ENCODE peak calls at places on chromosome 12, in nine cellular contexts. I, D, M, S, V, N, O, G and H are unnamed samples.

GRCh38 chr12:14691560-14691959 is 4.8 kb downstream of the GUCY2C start:
- DNase-seq in V (no peak), O (no peak), S (no peak), M (no peak), I (no peak), N (no peak), G (peak; percentile 47), D (peak; percentile 59), H (peak; percentile 94)

GRCh38 chr12:117318591-117318990 is 42.8 kb downstream of the NOS1 start:
- DNase-seq in M (no peak), O (no peak), N (no peak), I (no peak), G (no peak), V (no peak), D (no peak), S (no peak), H (no peak)

GRCh38 chr12:124684971-124685688 is 117.7 kb upstream of the NCOR2 start:
- DNase-seq in M (no peak), O (no peak), N (no peak), D (no peak), S (no peak), I (peak; percentile 82), V (no peak), G (no peak), H (no peak)

GRCh38 chr12:79681008-79681590 is 9.7 kb downstream of the PAWR start:
- DNase-seq in N (no peak), G (no peak), V (no peak), S (no peak), M (no peak), I (peak; percentile 66), D (no peak), O (no peak), H (no peak)

GRCh38 chr12:102484017-102484731 is 3.8 kb upstream of the IGF1 start:
- DNase-seq in M (peak; percentile 67), I (peak; percentile 75), G (peak; percentile 73), D (peak; percentile 50), O (peak; percentile 21), N (peak; percentile 46), S (peak; percentile 33), V (peak; percentile 45), H (peak; percentile 46)

GRCh38 chr12:98579347-98579746 is 14.1 kb upstream of the SLC25A3 start:
- DNase-seq in N (no peak), M (no peak), I (no peak), S (no peak), V (no peak), O (no peak), D (no peak), G (no peak), H (no peak)

GRCh38 chr12:81017792-81018191 is 60.1 kb upstream of the ACSS3 start:
- DNase-seq in G (no peak), I (no peak), N (no peak), S (no peak), D (no peak), O (no peak), M (no peak), V (no peak), H (no peak)

GRCh38 chr12:52835271-52836041 is 1.3 kb upstream of the KRT79 start:
- DNase-seq in N (no peak), V (no peak), G (no peak), D (no peak), S (peak; percentile 5), I (no peak), M (no peak), O (no peak), H (no peak)

GRCh38 chr12:42804928-42805327 is 215.4 kb upstream of the PRICKLE1 start:
- DNase-seq in M (no peak), G (no peak), I (no peak), V (no peak), D (no peak), N (no peak), S (no peak), O (no peak), H (no peak)

GRCh38 chr12:84912191-84913142 is at the start of gene SLC6A15:
- DNase-seq in G (peak; percentile 88), I (peak; percentile 98), D (peak; percentile 55), S (no peak), O (no peak), V (peak; percentile 91), N (peak; percentile 33), M (peak; percentile 53), H (no peak)

GRCh38 chr12:96220902-96221301 is 26.7 kb downstream of the ELK3 start:
- DNase-seq in D (no peak), M (no peak), G (no peak), I (peak; percentile 83), O (no peak), N (no peak), S (no peak), V (no peak), H (no peak)

GRCh38 chr12:108691995-108692808 is 39.1 kb downstream of the CORO1C start:
- DNase-seq in V (no peak), N (no peak), I (peak; percentile 49), S (no peak), O (peak; percentile 19), D (peak; percentile 59), M (peak; percentile 55), G (peak; percentile 69), H (peak; percentile 57)

GRCh38 chr12:29030006-29030405 is 119.1 kb upstream of the FAR2 start:
- DNase-seq in O (no peak), G (no peak), I (peak; percentile 34), S (no peak), D (no peak), N (no peak), M (no peak), V (no peak), H (no peak)

GRCh38 chr12:4153343-4153892 is 120.1 kb upstream of the CCND2 start:
- DNase-seq in S (no peak), G (no peak), N (peak; percentile 70), M (no peak), D (no peak), O (peak; percentile 51), V (no peak), I (no peak), H (peak; percentile 80)

GRCh38 chr12:40208707-40209106 is 16.1 kb upstream of the LRRK2 start:
- DNase-seq in S (no peak), I (no peak), N (no peak), V (no peak), O (no peak), M (no peak), G (no peak), D (peak; percentile 70), H (peak; percentile 79)

GRCh38 chr12:51921017-51921725 is 13.9 kb downstream of the ACVRL1 start:
- DNase-seq in G (no peak), I (no peak), S (no peak), N (no peak), O (no peak), D (no peak), M (no peak), V (peak; percentile 38), H (no peak)

GRCh38 chr12:69059465-69060457 is 126.8 kb upstream of the CPM start:
- DNase-seq in I (peak; percentile 92), N (no peak), G (peak; percentile 43), M (no peak), O (no peak), S (no peak), V (no peak), D (no peak), H (no peak)

GRCh38 chr12:32107376-32108267 is 975 bp downstream of the BICD1 start:
- DNase-seq in I (peak; percentile 78), D (no peak), O (no peak), G (peak; percentile 42), V (peak; percentile 31), S (peak; percentile 1), M (no peak), N (peak; percentile 45), H (no peak)

GRCh38 chr12:114904254-114905003 is 220.5 kb upstream of the TBX3 start:
- DNase-seq in O (no peak), G (no peak), D (no peak), N (no peak), M (no peak), V (no peak), I (peak; percentile 87), S (no peak), H (no peak)

GRCh38 chr12:64895541-64895940 is 71.1 kb downstream of the TBC1D30 start:
- DNase-seq in S (no peak), M (no peak), O (no peak), I (peak; percentile 87), G (no peak), V (no peak), D (no peak), N (no peak), H (no peak)
- TF ChIP-seq CTCF in S (no peak), M (no peak), O (no peak), I (no peak), G (no peak), V (no peak), D (no peak), N (no peak), H (no peak)

DNA sequence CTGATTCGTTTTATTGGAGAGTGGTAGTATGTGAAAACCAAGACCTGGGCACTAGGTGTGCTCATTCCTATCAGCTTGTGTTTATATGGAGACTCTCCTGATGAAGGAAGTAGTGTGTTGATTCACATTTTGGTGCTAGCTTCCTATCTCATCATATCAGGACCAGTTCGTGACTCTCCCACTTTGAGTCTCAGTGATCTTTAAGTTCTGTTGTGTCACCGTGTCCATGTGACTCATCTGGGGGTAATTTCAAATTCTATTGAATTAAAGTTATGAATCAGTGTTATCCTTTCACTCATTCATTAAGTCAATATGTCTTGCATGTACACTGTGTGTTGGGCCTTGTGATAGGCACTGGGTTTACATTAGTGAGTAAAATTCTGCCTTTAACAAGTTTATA is 180.2 kb downstream of the CACNA1C start:
- DNase-seq in V (no peak), S (no peak), O (no peak), M (no peak), I (peak; percentile 85), D (no peak), G (no peak), N (no peak), H (no peak)
- TF ChIP-seq CTCF in V (no peak), S (no peak), O (no peak), M (no peak), I (no peak), D (no peak), G (no peak), N (no peak), H (no peak)

GRCh38 chr12:47307680-47308399 is 228.1 kb upstream of the AMIGO2 start:
- DNase-seq in N (peak; percentile 66), O (peak; percentile 35), V (peak; percentile 19), G (peak; percentile 86), I (peak; percentile 81), D (no peak), M (no peak), S (peak; percentile 32), H (peak; percentile 55)
- TF ChIP-seq CTCF in N (peak; percentile 68), O (peak; percentile 68), V (peak; percentile 72), G (peak; percentile 82), I (peak; percentile 55), D (peak; percentile 64), M (peak; percentile 19), S (peak; percentile 60), H (peak; percentile 73)

DNA sequence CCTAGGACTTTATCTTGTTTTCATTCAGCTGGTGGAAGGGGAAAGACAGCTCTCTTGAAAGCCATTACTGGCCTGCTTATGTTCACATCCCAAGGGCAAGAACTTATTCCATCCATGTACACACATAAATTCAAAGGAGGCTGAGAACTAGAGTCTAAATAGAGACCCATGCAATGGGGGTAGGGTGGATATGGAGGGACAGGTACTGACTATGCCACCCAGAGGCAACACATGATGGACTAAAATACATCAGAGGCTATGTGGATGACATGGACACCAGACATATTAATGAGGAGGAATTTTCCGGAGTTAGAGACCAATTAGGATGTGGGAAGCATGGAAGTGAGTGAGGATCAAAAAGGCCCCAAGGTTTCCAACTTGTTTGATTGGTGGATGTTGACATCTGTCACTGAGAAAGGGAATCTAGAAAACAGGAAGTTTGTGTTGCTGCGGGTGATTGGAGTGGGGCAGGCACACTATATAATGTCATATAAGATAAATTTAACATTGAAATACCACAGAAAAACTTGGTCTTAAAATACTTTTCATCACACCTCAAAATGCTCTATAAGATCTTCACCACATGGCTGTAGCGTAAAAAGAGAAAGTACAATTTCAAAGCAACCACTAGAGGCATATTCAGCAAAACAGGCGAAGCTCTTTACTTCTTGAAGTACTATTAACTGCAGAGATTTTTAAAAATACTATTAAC is 130.4 kb downstream of the GRIP1 start:
- DNase-seq in S (no peak), N (no peak), G (no peak), I (no peak), V (no peak), O (no peak), D (no peak), M (no peak), H (no peak)
- TF ChIP-seq CTCF in S (no peak), N (peak; percentile 38), G (peak; percentile 34), I (no peak), V (peak; percentile 47), O (no peak), D (no peak), M (no peak), H (no peak)